ENCODE peak calls at places on chromosome 12, in five cellular contexts. Y is cardiac fibroblast; M is CD8-positive, alpha-beta T cell; R is breast epithelium; V is A549. N is an unnamed sample.

GRCh38 chr12:77190022-77190421 is 124.7 kb upstream of the E2F7 start:
- DNase-seq in M (no peak), Y (peak), V (no peak), R (no peak), N (peak)

GRCh38 chr12:29447285-29447975 is 50.1 kb downstream of the OVCH1 start:
- DNase-seq in Y (no peak), V (no peak), R (no peak), M (no peak), N (no peak)

GRCh38 chr12:58026421-58026820 is 85.1 kb downstream of the ATP23 start:
- DNase-seq in V (no peak), Y (no peak), M (no peak), R (no peak), N (peak)

GRCh38 chr12:124833693-124834122 is 30.0 kb downstream of the SCARB1 start:
- DNase-seq in V (no peak), Y (no peak), R (no peak), M (no peak), N (no peak)

GRCh38 chr12:106080786-106081185 is 58.0 kb downstream of the NUAK1 start:
- DNase-seq in V (no peak), R (no peak), M (no peak), Y (no peak), N (peak)

GRCh38 chr12:16562413-16562812 is 43.5 kb downstream of the LMO3 start:
- DNase-seq in V (no peak), M (no peak), Y (no peak), R (no peak), N (no peak)

GRCh38 chr12:30201301-30202160 is 417.8 kb upstream of the TMTC1 start:
- DNase-seq in M (no peak), R (no peak), V (no peak), Y (peak), N (no peak)

GRCh38 chr12:53060721-53061276 is 10.9 kb downstream of the TNS2 start:
- DNase-seq in V (no peak), M (no peak), Y (no peak), R (no peak), N (no peak)

GRCh38 chr12:108295631-108296030 is 43.5 kb downstream of the CMKLR1 start:
- DNase-seq in V (no peak), M (no peak), R (no peak), Y (no peak), N (no peak)

GRCh38 chr12:69150083-69150795 is 89.1 kb upstream of the CPSF6 start:
- DNase-seq in M (no peak), V (no peak), R (no peak), Y (no peak), N (no peak)

GRCh38 chr12:20704860-20705259 is 9.7 kb downstream of the SLCO1C1 start:
- DNase-seq in R (no peak), Y (no peak), V (no peak), M (no peak), N (no peak)

DNA sequence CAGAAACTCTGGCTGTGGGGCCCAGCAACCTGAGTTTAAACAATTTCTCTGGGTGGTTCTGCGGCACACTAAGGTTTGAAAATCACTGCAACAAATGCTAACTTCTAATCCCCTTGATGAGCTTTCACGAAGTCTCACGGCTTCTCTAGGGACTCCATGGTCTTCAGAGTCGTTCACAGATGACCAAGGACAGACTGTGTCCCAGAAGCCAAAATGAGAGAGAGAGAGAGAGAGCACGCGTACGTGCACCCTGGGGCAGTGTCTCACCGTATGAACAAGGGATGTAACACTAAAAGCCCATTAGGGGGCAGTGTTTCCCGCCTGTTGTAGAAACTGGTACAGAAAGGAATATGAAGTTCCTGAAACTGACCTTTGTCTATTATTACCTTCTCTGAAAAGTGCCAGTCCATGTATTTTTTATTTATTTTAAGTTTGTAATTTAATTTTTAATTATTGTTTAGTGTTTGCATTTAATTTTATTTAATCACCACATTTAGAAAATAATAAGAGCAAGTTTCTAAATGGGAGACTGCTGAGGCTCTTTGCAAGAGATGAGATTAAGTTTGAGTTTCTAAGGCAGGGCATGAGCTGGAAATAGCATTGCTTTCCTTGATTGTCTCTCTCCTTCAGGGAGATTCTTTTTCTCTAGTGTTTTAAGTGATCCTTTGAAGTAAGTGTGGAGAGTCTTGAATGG is 3.4 kb downstream of the APOLD1 start:
- DNase-seq in M (peak), V (peak), R (peak), Y (peak), N (peak)
- TF ChIP-seq CTCF in M (peak), V (peak), R (peak), Y (peak), N (peak)

GRCh38 chr12:23949212-23950010 is at the start of gene SOX5:
- DNase-seq in V (no peak), R (no peak), Y (peak), M (no peak), N (peak)

GRCh38 chr12:23950011-23950774 is 723 bp upstream of the SOX5 start:
- DNase-seq in V (no peak), Y (peak), M (no peak), R (no peak), N (peak)

GRCh38 chr12:23952071-23952470 is 2.6 kb upstream of the SOX5 start:
- DNase-seq in Y (no peak), M (no peak), V (no peak), R (no peak), N (no peak)

GRCh38 chr12:23954332-23954731 is 4.9 kb upstream of the SOX5 start:
- DNase-seq in R (no peak), V (no peak), Y (peak), M (no peak), N (peak)

GRCh38 chr12:23950775-23951391 is 1.4 kb upstream of the SOX5 start:
- DNase-seq in M (no peak), V (no peak), R (no peak), Y (peak), N (peak)
- H3K4me3 ChIP-seq in M (no peak), V (no peak), R (peak), Y (peak), N (peak)

DNA sequence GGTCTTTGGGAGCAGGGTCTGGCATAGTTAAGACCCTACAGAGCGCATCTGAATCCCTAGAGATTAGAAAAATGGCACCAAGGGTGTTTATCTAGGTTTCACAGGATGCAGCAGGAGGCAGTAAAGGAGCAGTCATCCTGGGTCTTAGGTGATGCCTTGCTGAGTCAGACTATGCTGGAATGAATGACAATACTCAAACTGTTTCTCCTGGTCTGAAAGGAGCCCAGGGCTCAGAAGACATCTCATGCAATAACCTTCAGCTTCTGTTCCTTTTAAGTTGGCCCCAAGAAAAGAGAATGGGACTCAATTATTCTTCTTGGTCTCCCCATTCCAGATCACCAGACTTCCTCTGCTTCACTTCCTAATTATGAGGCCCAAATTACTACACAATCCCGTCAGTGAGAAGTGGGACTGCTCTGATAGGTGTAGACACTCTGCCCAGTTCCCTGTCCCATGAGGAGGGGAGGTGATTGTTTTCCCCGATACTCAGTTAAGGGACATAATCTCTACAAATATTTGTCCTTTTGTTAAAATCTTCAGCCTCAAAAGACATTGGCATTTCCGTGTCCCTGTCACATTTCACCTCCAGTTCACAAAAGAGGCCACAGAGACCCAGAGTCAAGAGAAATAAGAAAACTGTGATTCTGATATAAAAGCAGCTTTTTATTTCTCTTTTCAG is 14.8 kb upstream of the APOF start:
- DNase-seq in Y (peak), V (no peak), R (no peak), M (no peak), N (peak)
- TF ChIP-seq CTCF in Y (peak), V (no peak), R (no peak), M (no peak), N (no peak)

GRCh38 chr12:127239781-127240180 is 1027.2 kb upstream of the TMEM132C start:
- DNase-seq in R (no peak), M (no peak), V (no peak), Y (peak), N (peak)
- H3K4me3 ChIP-seq in R (no peak), M (no peak), V (no peak), Y (no peak), N (no peak)

DNA sequence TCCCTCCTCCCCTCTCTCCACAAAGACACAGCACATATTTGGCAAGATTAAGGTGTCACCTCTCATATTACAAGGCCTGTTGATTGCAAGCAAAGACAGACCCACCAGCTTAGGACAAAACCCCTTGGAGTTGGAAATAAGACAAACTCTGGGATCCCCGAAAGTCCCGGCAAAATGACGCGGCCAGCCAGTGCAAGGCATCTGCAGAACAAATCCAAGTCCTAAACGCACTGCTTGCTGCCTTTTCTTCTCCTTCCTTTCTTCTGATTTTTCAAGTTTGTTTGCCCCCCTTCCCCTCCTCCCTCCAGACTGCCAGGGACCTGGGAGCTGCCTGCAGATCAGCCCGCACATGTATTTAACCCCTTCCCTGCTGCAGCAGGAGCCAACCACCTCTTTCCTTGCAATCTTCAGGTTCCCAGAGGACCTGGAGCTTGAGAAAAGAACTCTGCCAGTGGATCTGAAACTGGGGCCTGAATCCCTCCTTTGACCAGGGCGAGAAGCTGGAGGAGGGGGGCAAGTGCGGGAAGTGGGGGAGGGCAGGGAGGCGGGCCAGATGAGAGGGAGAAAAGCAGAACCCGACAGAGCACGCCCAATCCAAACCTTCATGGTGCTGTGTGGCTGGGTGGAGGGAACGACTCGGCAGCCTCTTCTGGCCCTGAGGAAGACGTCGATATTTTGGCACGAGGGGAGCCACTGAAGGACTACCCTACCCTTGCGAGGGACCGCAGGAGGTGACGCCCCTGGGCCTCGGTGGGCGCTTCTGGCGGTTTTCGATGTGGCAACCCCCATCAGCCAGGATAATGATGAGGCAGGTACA is 2.0 kb upstream of the NTF3 start:
- DNase-seq in V (no peak), Y (no peak), M (no peak), R (no peak), N (no peak)
- TF ChIP-seq CTCF in V (no peak), Y (no peak), M (no peak), R (no peak), N (no peak)